ENCODE peak calls at places on chromosomes 3 and 15, in six cellular contexts. C, M, T, K, F and J are unnamed samples.
A peak's percentile ranks its signal among the peaks of the same experiment; 100 is the strongest.

GRCh38 chr3:66410371-66410770 is 90.5 kb downstream of the LRIG1 start:
- DNase-seq in M (no peak), T (no peak), F (no peak), K (no peak), C (no peak), J (no peak)

GRCh38 chr15:72740202-72740601 is 43.4 kb downstream of the ADPGK start:
- DNase-seq in C (no peak), F (no peak), K (peak; percentile 19), M (no peak), T (no peak), J (no peak)

GRCh38 chr3:67000006-67000405 is 1.9 kb downstream of the KBTBD8 start:
- DNase-seq in F (no peak), M (peak; percentile 86), C (no peak), T (no peak), K (peak; percentile 63), J (no peak)

GRCh38 chr3:157279237-157279636 is 119.3 kb upstream of the CCNL1 start:
- DNase-seq in C (no peak), F (no peak), T (no peak), K (no peak), M (no peak), J (no peak)

GRCh38 chr15:80730931-80731330 is 35.8 kb downstream of the ABHD17C start:
- DNase-seq in K (no peak), M (no peak), F (no peak), T (no peak), C (no peak), J (no peak)

GRCh38 chr15:68792901-68793766 is 27.6 kb downstream of the ANP32A start:
- DNase-seq in C (peak; percentile 48), K (no peak), M (no peak), T (no peak), F (no peak), J (no peak)

GRCh38 chr3:2158828-2159227 is 60.2 kb downstream of the CNTN4 start:
- DNase-seq in T (no peak), C (no peak), K (no peak), M (no peak), F (no peak), J (no peak)

GRCh38 chr3:46006646-46007045 is 11.0 kb upstream of the FYCO1 start:
- DNase-seq in F (no peak), K (peak; percentile 79), C (peak; percentile 60), T (no peak), M (peak; percentile 79), J (no peak)

GRCh38 chr3:45426161-45426560 is 37.8 kb downstream of the LARS2 start:
- DNase-seq in F (no peak), M (no peak), T (peak; percentile 29), C (peak; percentile 86), K (no peak), J (peak; percentile 69)

GRCh38 chr15:93087825-93088199 is 1.2 kb downstream of the RGMA start:
- DNase-seq in K (peak; percentile 26), T (peak; percentile 86), C (peak; percentile 83), F (peak; percentile 84), M (peak; percentile 5), J (peak; percentile 82)

GRCh38 chr15:50135123-50135541 is 16.1 kb upstream of the ATP8B4 start:
- DNase-seq in C (no peak), K (peak; percentile 67), T (no peak), F (no peak), M (peak; percentile 10), J (no peak)

GRCh38 chr3:182989566-182989965 is 9.2 kb upstream of the DCUN1D1 start:
- DNase-seq in T (no peak), C (no peak), K (no peak), M (no peak), F (no peak), J (no peak)

GRCh38 chr15:71275098-71275497 is 159.8 kb downstream of the THSD4 start:
- DNase-seq in F (no peak), M (peak; percentile 92), K (peak; percentile 78), T (no peak), C (peak; percentile 41), J (no peak)

GRCh38 chr3:127783166-127783565 is 39.1 kb downstream of the MGLL start:
- DNase-seq in K (no peak), M (no peak), T (no peak), C (no peak), F (no peak), J (no peak)

GRCh38 chr15:45157056-45157455 is 27.3 kb downstream of the DUOX1 start:
- DNase-seq in K (peak; percentile 25), C (no peak), T (no peak), F (no peak), M (peak; percentile 78), J (no peak)

GRCh38 chr3:13849018-13849417 is 30.9 kb downstream of the WNT7A start:
- DNase-seq in K (no peak), C (no peak), T (no peak), M (no peak), F (no peak), J (no peak)

GRCh38 chr15:51499379-51499976 is 123.1 kb downstream of the DMXL2 start:
- DNase-seq in M (peak; percentile 63), K (peak; percentile 44), C (peak; percentile 76), T (no peak), F (no peak), J (no peak)

GRCh38 chr15:41493205-41493901 is at the start of gene ITPKA:
- DNase-seq in M (peak; percentile 78), K (peak; percentile 78), C (peak; percentile 71), F (peak; percentile 85), T (peak; percentile 73), J (peak; percentile 86)

GRCh38 chr3:102235679-102236078 is 199.1 kb upstream of the ZPLD1 start:
- DNase-seq in T (no peak), C (peak; percentile 52), F (no peak), M (peak; percentile 27), K (no peak), J (peak; percentile 38)

GRCh38 chr15:76696840-76697239 is 208.3 kb downstream of the SCAPER start:
- DNase-seq in F (no peak), C (no peak), K (no peak), T (no peak), M (no peak), J (no peak)

GRCh38 chr15:98948456-98948855 is 59.1 kb downstream of the PGPEP1L start:
- DNase-seq in F (no peak), M (no peak), C (no peak), T (no peak), K (no peak), J (no peak)

GRCh38 chr15:96053039-96054021 is 277.2 kb upstream of the NR2F2 start:
- DNase-seq in M (no peak), C (peak; percentile 91), K (peak; percentile 55), T (peak; percentile 30), F (peak; percentile 70), J (peak; percentile 52)

GRCh38 chr3:126908752-126909275 is 74.1 kb upstream of the PLXNA1 start:
- DNase-seq in M (no peak), T (no peak), C (no peak), K (peak; percentile 53), F (no peak), J (no peak)

GRCh38 chr15:36053746-36054145 is 507.8 kb upstream of the DPH6 start:
- DNase-seq in C (no peak), M (peak; percentile 37), F (no peak), K (no peak), T (no peak), J (no peak)

GRCh38 chr3:64344721-64345207 is 119.5 kb upstream of the PRICKLE2 start:
- DNase-seq in C (peak; percentile 97), T (no peak), M (peak; percentile 85), K (peak; percentile 91), F (no peak), J (peak; percentile 70)

GRCh38 chr15:55694652-55695150 is 48.3 kb downstream of the PRTG start:
- DNase-seq in C (peak; percentile 79), K (peak; percentile 89), T (no peak), F (no peak), M (peak; percentile 83), J (peak; percentile 34)

GRCh38 chr15:86608461-86608860 is 528.8 kb downstream of the AGBL1 start:
- DNase-seq in T (no peak), M (no peak), C (no peak), K (peak; percentile 48), F (no peak), J (no peak)

GRCh38 chr3:12503126-12503952 is 19.1 kb downstream of the TSEN2 start:
- DNase-seq in M (no peak), F (no peak), T (no peak), K (no peak), C (no peak), J (no peak)

GRCh38 chr15:76905855-76906254 is 715 bp upstream of the SCAPER start:
- DNase-seq in M (no peak), K (no peak), T (no peak), F (no peak), C (no peak), J (no peak)

GRCh38 chr15:68819451-68820204 is 1.1 kb downstream of the ANP32A start:
- DNase-seq in K (peak; percentile 73), C (peak; percentile 82), F (no peak), T (peak; percentile 45), M (peak; percentile 47), J (peak; percentile 44)

GRCh38 chr3:24730173-24730572 is 235.5 kb upstream of the THRB start:
- DNase-seq in F (no peak), C (no peak), T (no peak), K (peak; percentile 6), M (no peak), J (no peak)

DNA sequence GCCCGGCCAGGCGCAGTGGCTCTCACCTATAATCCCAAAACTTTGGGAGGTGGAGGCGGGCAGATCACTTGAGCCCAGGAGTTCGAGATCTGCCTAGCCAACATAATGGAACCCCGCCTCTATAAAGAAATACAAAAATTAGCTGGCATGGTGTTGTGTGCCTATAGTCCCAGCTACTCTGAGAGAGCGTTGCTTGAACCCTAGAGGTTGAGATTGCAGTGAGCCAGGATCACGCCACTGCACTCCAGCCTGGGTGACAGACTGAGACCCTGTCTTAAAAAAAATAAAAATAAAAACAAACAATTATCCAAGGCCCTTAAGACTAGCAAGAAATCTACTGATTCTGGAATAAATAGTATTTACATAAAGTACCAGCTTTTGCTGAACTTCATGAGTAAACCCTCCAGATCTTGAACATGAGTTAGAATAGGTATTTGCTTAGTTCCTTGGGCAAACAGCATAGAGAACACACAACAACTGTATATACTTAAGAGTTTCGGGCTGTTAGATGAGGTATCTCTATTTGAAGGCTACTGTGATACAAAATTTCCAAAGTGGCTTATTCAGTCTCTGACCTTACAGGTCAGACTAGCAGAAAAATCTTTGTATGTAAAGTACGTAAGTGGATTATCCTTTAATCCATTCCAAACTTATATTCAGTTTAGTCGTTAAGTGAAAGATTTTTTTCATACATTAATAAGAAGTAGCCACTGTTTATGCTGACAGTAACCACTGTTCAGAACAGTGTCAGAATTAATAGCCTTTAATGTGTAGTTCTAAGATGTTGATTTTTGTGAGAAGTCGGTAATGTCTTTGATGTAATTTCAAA is 171.1 kb upstream of the CGNL1 start:
- DNase-seq in M (no peak), K (no peak), T (no peak), F (no peak), C (no peak), J (no peak)
- H2BK15ac ChIP-seq in M (no peak overlapping the region), K (no peak overlapping the region), T (no peak overlapping the region), F (no peak overlapping the region), C (no peak overlapping the region), J (peak overlapping the region; percentile 37)

GRCh38 chr3:161559177-161559998 is 62.8 kb downstream of the OTOL1 start:
- DNase-seq in K (peak; percentile 58), F (no peak), T (peak; percentile 43), M (peak; percentile 9), C (peak; percentile 61), J (no peak)
- H2BK15ac ChIP-seq in K (no peak overlapping the region), F (no peak overlapping the region), T (no peak overlapping the region), M (no peak overlapping the region), C (no peak overlapping the region), J (no peak overlapping the region)

GRCh38 chr3:129501630-129502029 is 26.8 kb upstream of the RHO start:
- DNase-seq in M (no peak), T (no peak), F (no peak), C (no peak), K (no peak), J (no peak)
- H2BK15ac ChIP-seq in M (no peak overlapping the region), T (no peak overlapping the region), F (no peak overlapping the region), C (no peak overlapping the region), K (no peak overlapping the region), J (no peak overlapping the region)

GRCh38 chr3:119527731-119528130 is 29.4 kb downstream of the TIMMDC1 start:
- DNase-seq in K (no peak), C (no peak), F (no peak), M (no peak), T (no peak), J (no peak)
- H2BK15ac ChIP-seq in K (no peak overlapping the region), C (no peak overlapping the region), F (no peak overlapping the region), M (no peak overlapping the region), T (no peak overlapping the region), J (no peak overlapping the region)